ENCODE peak calls at places on chromosomes 5 and 9, in seven cellular contexts. One of them, this sample, is unnamed.

GRCh38 chr9:132409828-132410528 is at the start of gene CFAP77:
- DNase-seq in neuronal stem cell: peak; percentile 73
- DNase-seq in IMR-90: peak; percentile 39
- DNase-seq in trophoblast cell: no peak
- DNase-seq in H1: peak; percentile 79
- DNase-seq in mesenchymal stem cell: peak; percentile 81
- DNase-seq in H9: peak; percentile 70
- DNase-seq in this sample: peak; percentile 71

GRCh38 chr5:103523319-103523718 is 39.3 kb downstream of the NUDT12 start:
- DNase-seq in mesenchymal stem cell: no peak
- DNase-seq in H1: no peak
- DNase-seq in IMR-90: no peak
- DNase-seq in neuronal stem cell: no peak
- DNase-seq in trophoblast cell: peak; percentile 63
- DNase-seq in H9: no peak
- DNase-seq in this sample: no peak

GRCh38 chr5:179160584-179160983 is 100.4 kb downstream of the ZNF354C start:
- DNase-seq in H9: peak; percentile 2
- DNase-seq in neuronal stem cell: no peak
- DNase-seq in trophoblast cell: no peak
- DNase-seq in IMR-90: peak; percentile 19
- DNase-seq in mesenchymal stem cell: peak; percentile 17
- DNase-seq in H1: no peak
- DNase-seq in this sample: no peak

GRCh38 chr9:69431777-69432176 is 106.8 kb downstream of the ENTREP1 start:
- DNase-seq in mesenchymal stem cell: no peak
- DNase-seq in neuronal stem cell: no peak
- DNase-seq in IMR-90: no peak
- DNase-seq in H1: no peak
- DNase-seq in trophoblast cell: no peak
- DNase-seq in H9: no peak
- DNase-seq in this sample: no peak

GRCh38 chr5:96718635-96719077 is 56.5 kb downstream of the CAST start:
- DNase-seq in H1: no peak
- DNase-seq in neuronal stem cell: no peak
- DNase-seq in mesenchymal stem cell: no peak
- DNase-seq in trophoblast cell: no peak
- DNase-seq in H9: no peak
- DNase-seq in IMR-90: no peak
- DNase-seq in this sample: no peak

GRCh38 chr9:98861881-98862501 is 54.5 kb downstream of the GALNT12 start:
- DNase-seq in H9: no peak
- DNase-seq in trophoblast cell: peak; percentile 98
- DNase-seq in mesenchymal stem cell: peak; percentile 96
- DNase-seq in neuronal stem cell: no peak
- DNase-seq in IMR-90: peak; percentile 83
- DNase-seq in H1: no peak
- DNase-seq in this sample: no peak

GRCh38 chr9:4421847-4422246 is 68.4 kb upstream of the SLC1A1 start:
- DNase-seq in H9: no peak
- DNase-seq in H1: no peak
- DNase-seq in mesenchymal stem cell: no peak
- DNase-seq in IMR-90: no peak
- DNase-seq in trophoblast cell: no peak
- DNase-seq in neuronal stem cell: no peak
- DNase-seq in this sample: no peak

GRCh38 chr5:19855453-19855852 is 132.5 kb downstream of the CDH18 start:
- DNase-seq in H1: no peak
- DNase-seq in neuronal stem cell: no peak
- DNase-seq in H9: no peak
- DNase-seq in IMR-90: no peak
- DNase-seq in trophoblast cell: no peak
- DNase-seq in mesenchymal stem cell: no peak
- DNase-seq in this sample: no peak

GRCh38 chr5:76473676-76474075 is 70.6 kb downstream of the IQGAP2 start:
- DNase-seq in neuronal stem cell: no peak
- DNase-seq in H1: no peak
- DNase-seq in mesenchymal stem cell: no peak
- DNase-seq in trophoblast cell: no peak
- DNase-seq in IMR-90: no peak
- DNase-seq in H9: no peak
- DNase-seq in this sample: no peak

GRCh38 chr9:18531127-18531526 is 57.2 kb downstream of the ADAMTSL1 start:
- DNase-seq in IMR-90: peak; percentile 15
- DNase-seq in trophoblast cell: no peak
- DNase-seq in H1: no peak
- DNase-seq in H9: no peak
- DNase-seq in mesenchymal stem cell: no peak
- DNase-seq in neuronal stem cell: no peak
- DNase-seq in this sample: peak; percentile 4

GRCh38 chr9:137435980-137436760 is 5.0 kb downstream of the ENTPD8 start:
- DNase-seq in mesenchymal stem cell: peak; percentile 65
- DNase-seq in IMR-90: peak; percentile 76
- DNase-seq in neuronal stem cell: no peak
- DNase-seq in H1: no peak
- DNase-seq in H9: no peak
- DNase-seq in trophoblast cell: peak; percentile 34
- DNase-seq in this sample: no peak

GRCh38 chr5:33043598-33043997 is 332.5 kb downstream of the NPR3 start:
- DNase-seq in H1: no peak
- DNase-seq in trophoblast cell: no peak
- DNase-seq in mesenchymal stem cell: no peak
- DNase-seq in neuronal stem cell: no peak
- DNase-seq in H9: no peak
- DNase-seq in IMR-90: no peak
- DNase-seq in this sample: no peak

GRCh38 chr9:27184556-27185351 is 75.7 kb downstream of the TEK start:
- DNase-seq in H9: no peak
- DNase-seq in mesenchymal stem cell: peak; percentile 78
- DNase-seq in neuronal stem cell: no peak
- DNase-seq in trophoblast cell: peak; percentile 28
- DNase-seq in H1: no peak
- DNase-seq in IMR-90: no peak
- DNase-seq in this sample: no peak

GRCh38 chr5:151553695-151554094 is 37.4 kb downstream of the FAT2 start:
- DNase-seq in mesenchymal stem cell: no peak
- DNase-seq in trophoblast cell: no peak
- DNase-seq in IMR-90: no peak
- DNase-seq in neuronal stem cell: no peak
- DNase-seq in H9: no peak
- DNase-seq in H1: no peak
- DNase-seq in this sample: no peak

GRCh38 chr9:72149231-72149975 is at the start of gene GDA:
- DNase-seq in IMR-90: no peak
- DNase-seq in H1: peak; percentile 76
- DNase-seq in trophoblast cell: peak; percentile 67
- DNase-seq in H9: peak; percentile 42
- DNase-seq in mesenchymal stem cell: no peak
- DNase-seq in neuronal stem cell: peak; percentile 24
- DNase-seq in this sample: peak; percentile 46

GRCh38 chr9:115595951-115596742 is 478.2 kb upstream of the TNC start:
- DNase-seq in IMR-90: peak; percentile 87
- DNase-seq in H1: no peak
- DNase-seq in neuronal stem cell: no peak
- DNase-seq in mesenchymal stem cell: peak; percentile 86
- DNase-seq in H9: no peak
- DNase-seq in trophoblast cell: peak; percentile 4
- DNase-seq in this sample: peak; percentile 59

GRCh38 chr9:74379718-74380117 is 117.4 kb upstream of the RORB start:
- DNase-seq in IMR-90: no peak
- DNase-seq in H9: peak; percentile 72
- DNase-seq in neuronal stem cell: peak; percentile 20
- DNase-seq in trophoblast cell: peak; percentile 22
- DNase-seq in H1: peak; percentile 54
- DNase-seq in mesenchymal stem cell: no peak
- DNase-seq in this sample: peak; percentile 86

GRCh38 chr5:145484195-145484594 is 350.9 kb downstream of the PRELID2 start:
- DNase-seq in H1: no peak
- DNase-seq in neuronal stem cell: no peak
- DNase-seq in H9: no peak
- DNase-seq in mesenchymal stem cell: peak; percentile 83
- DNase-seq in trophoblast cell: no peak
- DNase-seq in IMR-90: peak; percentile 92
- DNase-seq in this sample: no peak

GRCh38 chr9:21085010-21085409 is 7.3 kb upstream of the IFNB1 start:
- DNase-seq in trophoblast cell: no peak
- DNase-seq in H1: no peak
- DNase-seq in H9: no peak
- DNase-seq in neuronal stem cell: no peak
- DNase-seq in mesenchymal stem cell: no peak
- DNase-seq in IMR-90: no peak
- DNase-seq in this sample: no peak

GRCh38 chr9:127825319-127826051 is 22.8 kb downstream of the FPGS start:
- DNase-seq in neuronal stem cell: peak; percentile 58
- DNase-seq in IMR-90: no peak
- DNase-seq in H9: peak; percentile 95
- DNase-seq in mesenchymal stem cell: no peak
- DNase-seq in H1: peak; percentile 97
- DNase-seq in trophoblast cell: no peak
- DNase-seq in this sample: peak; percentile 81

GRCh38 chr5:8457187-8458037 is 588.5 kb downstream of the MTRR start:
- DNase-seq in mesenchymal stem cell: peak; percentile 98
- DNase-seq in H1: no peak
- DNase-seq in trophoblast cell: peak; percentile 45
- DNase-seq in neuronal stem cell: no peak
- DNase-seq in H9: peak; percentile 39
- DNase-seq in IMR-90: peak; percentile 98
- DNase-seq in this sample: peak; percentile 63

GRCh38 chr5:33105521-33105941 is 335.2 kb upstream of the TARS1 start:
- DNase-seq in neuronal stem cell: no peak
- DNase-seq in H9: no peak
- DNase-seq in IMR-90: peak; percentile 82
- DNase-seq in mesenchymal stem cell: peak; percentile 41
- DNase-seq in trophoblast cell: no peak
- DNase-seq in H1: no peak
- DNase-seq in this sample: no peak

GRCh38 chr5:106521701-106522100 is 1149.0 kb downstream of the EFNA5 start:
- DNase-seq in trophoblast cell: no peak
- DNase-seq in IMR-90: peak; percentile 76
- DNase-seq in neuronal stem cell: no peak
- DNase-seq in mesenchymal stem cell: peak; percentile 69
- DNase-seq in H9: no peak
- DNase-seq in H1: no peak
- DNase-seq in this sample: no peak

GRCh38 chr9:38713426-38713825 is 6.5 kb downstream of the FAM240B start:
- DNase-seq in trophoblast cell: peak; percentile 42
- DNase-seq in H9: no peak
- DNase-seq in IMR-90: peak; percentile 57
- DNase-seq in mesenchymal stem cell: peak; percentile 72
- DNase-seq in neuronal stem cell: no peak
- DNase-seq in H1: no peak
- DNase-seq in this sample: no peak

GRCh38 chr5:86546582-86546981 is 71.2 kb upstream of the COX7C start:
- DNase-seq in trophoblast cell: no peak
- DNase-seq in mesenchymal stem cell: no peak
- DNase-seq in neuronal stem cell: no peak
- DNase-seq in IMR-90: no peak
- DNase-seq in H9: no peak
- DNase-seq in H1: no peak
- DNase-seq in this sample: no peak

DNA sequence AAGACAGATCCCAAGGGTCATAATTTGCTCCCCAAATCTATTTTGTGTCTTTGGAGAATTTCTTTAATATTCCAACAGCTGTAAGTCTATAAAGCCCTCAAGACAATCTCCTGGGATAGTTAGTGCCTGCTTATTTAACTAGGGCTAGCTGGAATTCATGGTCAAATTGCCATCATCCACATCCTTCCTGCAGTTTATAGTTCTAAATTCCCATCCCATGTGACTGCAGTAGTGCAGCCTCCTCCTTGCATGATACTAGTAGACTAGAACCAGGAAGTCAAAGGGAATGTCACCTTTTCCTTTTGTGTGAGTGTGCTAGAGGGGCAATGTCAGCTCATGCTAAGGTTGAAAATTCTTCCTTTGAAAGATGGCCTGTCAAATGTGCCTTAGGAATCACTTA is 214.8 kb upstream of the PIK3R1 start:
- DNase-seq in trophoblast cell: no peak
- DNase-seq in H1: no peak
- DNase-seq in neuronal stem cell: no peak
- DNase-seq in mesenchymal stem cell: no peak
- DNase-seq in IMR-90: no peak
- DNase-seq in H9: no peak
- DNase-seq in this sample: no peak
- H4K8ac ChIP-seq in trophoblast cell: no peak overlapping the region
- H4K8ac ChIP-seq in H1: no peak overlapping the region
- H4K8ac ChIP-seq in neuronal stem cell: no peak overlapping the region
- H4K8ac ChIP-seq in mesenchymal stem cell: no peak overlapping the region
- H4K8ac ChIP-seq in IMR-90: no peak overlapping the region
- H4K8ac ChIP-seq in H9: no peak overlapping the region
- H4K8ac ChIP-seq in this sample: no peak overlapping the region

GRCh38 chr9:109274768-109275596 is 45.9 kb downstream of the EPB41L4B start:
- DNase-seq in mesenchymal stem cell: no peak
- DNase-seq in IMR-90: no peak
- DNase-seq in H1: no peak
- DNase-seq in H9: no peak
- DNase-seq in trophoblast cell: no peak
- DNase-seq in neuronal stem cell: no peak
- DNase-seq in this sample: no peak
- H4K8ac ChIP-seq in mesenchymal stem cell: no peak overlapping the region
- H4K8ac ChIP-seq in IMR-90: no peak overlapping the region
- H4K8ac ChIP-seq in H1: no peak overlapping the region
- H4K8ac ChIP-seq in H9: no peak overlapping the region
- H4K8ac ChIP-seq in trophoblast cell: no peak overlapping the region
- H4K8ac ChIP-seq in neuronal stem cell: no peak overlapping the region
- H4K8ac ChIP-seq in this sample: no peak overlapping the region

DNA sequence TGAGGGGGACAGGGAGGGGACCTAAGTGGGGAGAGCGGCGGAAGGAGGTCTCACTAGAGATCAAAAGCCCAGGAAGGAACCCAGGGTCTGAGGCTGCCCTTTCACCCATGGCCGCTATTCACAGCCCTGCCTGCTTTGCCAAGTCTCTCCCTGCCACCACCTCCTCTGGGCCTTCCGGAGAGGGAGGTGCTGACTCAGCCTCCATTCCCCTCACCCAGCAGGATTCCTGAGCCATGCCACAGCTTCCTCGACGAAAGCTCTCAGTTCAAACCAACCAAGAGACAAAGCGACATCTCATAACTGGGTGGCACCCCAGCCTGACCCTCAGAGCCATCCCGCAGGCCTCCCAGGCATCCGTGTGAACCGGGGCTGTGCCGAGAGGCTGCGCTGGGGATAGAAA is 36.7 kb downstream of the PAX5 start:
- DNase-seq in trophoblast cell: peak; percentile 36
- DNase-seq in neuronal stem cell: no peak
- DNase-seq in IMR-90: peak; percentile 15
- DNase-seq in H9: no peak
- DNase-seq in H1: no peak
- DNase-seq in mesenchymal stem cell: no peak
- DNase-seq in this sample: peak; percentile 51
- H4K8ac ChIP-seq in trophoblast cell: no peak overlapping the region
- H4K8ac ChIP-seq in neuronal stem cell: no peak overlapping the region
- H4K8ac ChIP-seq in IMR-90: no peak overlapping the region
- H4K8ac ChIP-seq in H9: no peak overlapping the region
- H4K8ac ChIP-seq in H1: peak overlapping the region; percentile 42
- H4K8ac ChIP-seq in mesenchymal stem cell: no peak overlapping the region
- H4K8ac ChIP-seq in this sample: no peak overlapping the region

DNA sequence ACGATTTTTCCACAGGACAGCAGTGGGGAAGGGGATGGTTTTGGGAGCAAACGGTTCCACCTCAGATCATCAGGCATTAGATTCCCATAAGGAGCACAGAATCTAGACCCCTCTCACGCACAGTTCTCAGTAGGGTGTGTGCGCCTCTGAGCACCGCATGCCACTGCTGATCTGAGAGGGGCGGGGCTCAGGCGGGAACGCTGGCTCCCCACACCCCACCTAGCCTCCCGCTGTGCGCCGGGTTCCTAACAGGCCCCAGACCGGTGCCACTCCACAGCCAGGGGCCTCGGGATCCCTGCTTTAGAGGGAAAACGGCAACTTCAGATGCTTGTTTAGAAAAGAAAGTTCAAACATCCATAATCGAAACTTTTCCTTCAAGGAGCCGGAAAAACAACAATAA is 20.4 kb downstream of the TERT start:
- DNase-seq in trophoblast cell: no peak
- DNase-seq in neuronal stem cell: no peak
- DNase-seq in H9: no peak
- DNase-seq in mesenchymal stem cell: no peak
- DNase-seq in IMR-90: no peak
- DNase-seq in H1: no peak
- DNase-seq in this sample: no peak
- H4K8ac ChIP-seq in trophoblast cell: no peak overlapping the region
- H4K8ac ChIP-seq in neuronal stem cell: no peak overlapping the region
- H4K8ac ChIP-seq in H9: no peak overlapping the region
- H4K8ac ChIP-seq in mesenchymal stem cell: no peak overlapping the region
- H4K8ac ChIP-seq in IMR-90: no peak overlapping the region
- H4K8ac ChIP-seq in H1: no peak overlapping the region
- H4K8ac ChIP-seq in this sample: no peak overlapping the region

This sample was measured in mesendoderm.